ENCODE peak calls at places on chromosomes 5 and 9, in six cellular contexts. V is heart left ventricle, W is neuronal stem cell, U is right lobe of liver, M is sigmoid colon, X is AG04450. K is an unnamed sample. For H3K9me3, the result is how much of the 10 kb centered on the place peaks cover.

GRCh38 chr9:83434254-83434653 is 103.9 kb downstream of the FRMD3 start:
- DNase-seq in V (no peak), W (no peak), U (no peak), M (no peak), X (no peak), K (no peak)

GRCh38 chr9:71760901-71761300 is 7.4 kb downstream of the CEMIP2 start:
- DNase-seq in V (no peak), W (no peak), U (peak), M (no peak), X (no peak), K (peak)

GRCh38 chr9:84404095-84404686 is 63.6 kb upstream of the SLC28A3 start:
- DNase-seq in V (no peak), W (peak), U (no peak), M (no peak), X (no peak), K (no peak)

GRCh38 chr5:125402787-125403186 is 656.3 kb upstream of the ZNF608 start:
- DNase-seq in V (no peak), W (no peak), U (no peak), M (no peak), X (no peak), K (no peak)

GRCh38 chr5:66814146-66814991 is 218.2 kb downstream of the MAST4 start:
- DNase-seq in V (no peak), W (peak), U (no peak), M (no peak), X (no peak), K (no peak)

GRCh38 chr9:97571664-97572063 is 61.5 kb downstream of the TSTD2 start:
- DNase-seq in V (no peak), W (no peak), U (no peak), M (peak), X (no peak), K (peak)

GRCh38 chr5:134576386-134577021 is 51.0 kb downstream of the JADE2 start:
- DNase-seq in V (no peak), W (no peak), U (peak), M (no peak), X (no peak), K (no peak)

GRCh38 chr5:168833936-168834335 is 254.8 kb upstream of the PANK3 start:
- DNase-seq in V (no peak), W (no peak), U (no peak), M (no peak), X (no peak), K (no peak)

GRCh38 chr9:137458194-137459146 is 664 bp downstream of the NSMF start:
- DNase-seq in V (peak), W (no peak), U (peak), M (peak), X (no peak), K (peak)

GRCh38 chr5:17381926-17382325 is 116.1 kb upstream of the TAF11L2 start:
- DNase-seq in V (peak), W (no peak), U (peak), M (peak), X (no peak), K (peak)

DNA sequence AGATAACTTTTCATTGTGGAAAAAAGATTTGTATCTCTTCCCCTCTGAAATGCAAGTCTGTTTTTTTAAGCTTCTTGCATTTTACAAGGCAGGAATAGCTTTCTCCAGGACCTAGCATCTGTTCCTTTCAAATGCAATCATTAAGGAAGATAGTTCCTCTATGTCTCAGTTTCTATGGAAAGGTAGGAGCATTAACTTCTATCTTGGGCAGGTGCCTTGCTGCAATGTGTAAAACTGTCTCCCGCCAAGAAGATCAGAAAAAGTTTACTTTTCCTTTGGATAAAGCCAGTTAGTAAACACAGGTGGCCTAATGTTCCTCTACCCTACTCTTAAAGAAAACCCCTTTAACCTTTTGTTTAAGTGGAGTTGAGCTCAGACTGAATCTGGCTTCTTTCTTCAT is 560.6 kb upstream of the CYLC2 start:
- DNase-seq in V (no peak), W (no peak), U (no peak), M (no peak), X (no peak), K (no peak)
- H3K9me3 ChIP-seq in V (under half), W (under half), U (under half), M (under half), X (under half), K (under half)

GRCh38 chr5:98929123-98929981 is 545 bp upstream of the CHD1 start:
- DNase-seq in V (peak), W (peak), U (peak), M (peak), X (peak), K (peak)
- H3K4me3 ChIP-seq in V (peak), W (peak), U (peak), M (peak), X (peak), K (peak)

GRCh38 chr9:15433661-15434060 is 11.0 kb downstream of the SNAPC3 start:
- DNase-seq in V (no peak), W (no peak), U (no peak), M (no peak), X (no peak), K (no peak)

GRCh38 chr9:15444141-15444540 is 21.5 kb downstream of the SNAPC3 start:
- DNase-seq in V (no peak), W (no peak), U (no peak), M (no peak), X (no peak), K (no peak)

DNA sequence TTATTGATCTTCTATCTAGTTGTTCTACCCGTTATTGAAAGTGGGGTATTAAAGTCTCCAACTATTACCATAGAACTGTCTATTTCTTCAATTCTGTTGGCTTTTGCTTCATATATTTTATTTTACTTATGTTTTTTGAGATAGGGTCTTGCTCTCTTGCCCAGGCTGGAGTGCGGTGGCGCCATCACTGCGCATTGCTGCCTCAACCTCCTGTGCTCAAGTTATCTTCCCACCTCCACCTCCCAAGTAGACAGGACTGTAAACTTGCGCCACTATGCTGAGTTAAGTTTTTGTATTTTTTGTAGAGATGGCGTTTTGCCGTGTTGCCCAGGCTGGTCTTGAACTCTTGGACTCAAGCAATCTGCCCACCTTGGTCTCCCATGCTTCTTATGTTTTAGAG is 16.2 kb downstream of the SNAPC3 start:
- DNase-seq in V (no peak), W (no peak), U (no peak), M (no peak), X (no peak), K (no peak)
- H3K9me3 ChIP-seq in V (under half), W (under half), U (under half), M (under half), X (under half), K (under half)

DNA sequence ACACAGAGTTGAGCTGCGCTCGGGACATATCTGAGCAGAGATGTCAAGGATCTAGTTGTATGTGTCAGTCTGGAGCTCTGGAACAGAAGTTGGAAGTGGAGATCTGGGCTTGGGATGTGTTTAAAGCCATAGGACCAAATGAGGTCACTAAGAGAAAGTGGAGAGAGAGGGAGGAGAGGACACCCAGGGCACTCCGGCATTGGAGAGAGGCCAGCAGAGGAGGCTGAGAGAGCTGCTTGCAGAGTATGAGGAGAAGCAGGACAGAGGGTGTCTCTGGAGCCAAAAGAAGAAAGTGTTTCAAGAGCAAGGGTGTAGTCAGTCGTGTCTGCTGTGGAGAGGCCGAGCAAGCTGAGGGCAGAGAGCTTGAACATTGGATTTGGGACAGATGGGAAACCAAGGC is 34.7 kb downstream of the ARHGEF37 start:
- DNase-seq in V (no peak), W (no peak), U (no peak), M (peak), X (no peak), K (no peak)
- H3K4me3 ChIP-seq in V (no peak), W (no peak), U (no peak), M (no peak), X (no peak), K (no peak)

K was measured in gastrocnemius medialis.